ENCODE peak calls at places on chromosomes 5 and 9, in six cellular contexts. One of them, this sample, is unnamed.

GRCh38 chr5:145825751-145826180 is 9.4 kb downstream of the PRELID2 start:
- DNase-seq in NCI-H1092: peak; percentile 6
- DNase-seq in stimulated activated CD8-positive, alpha-beta memory T cell treated with anti-CD3 and anti-CD28 coated beads, Interleukin-15, amount 100 ng/mL, for 24 hours: no peak
- DNase-seq in iris pigment epithelial cell: peak; percentile 69
- DNase-seq in HT1080: peak; percentile 44
- DNase-seq in transverse colon: no peak
- DNase-seq in this sample: no peak

GRCh38 chr5:93477791-93478190 is 103.2 kb downstream of the NR2F1-AS1 start:
- DNase-seq in NCI-H1092: no peak
- DNase-seq in stimulated activated CD8-positive, alpha-beta memory T cell treated with anti-CD3 and anti-CD28 coated beads, Interleukin-15, amount 100 ng/mL, for 24 hours: no peak
- DNase-seq in iris pigment epithelial cell: no peak
- DNase-seq in HT1080: no peak
- DNase-seq in transverse colon: no peak
- DNase-seq in this sample: no peak

GRCh38 chr5:17154211-17154996 is 63.0 kb upstream of the BASP1 start:
- DNase-seq in NCI-H1092: no peak
- DNase-seq in stimulated activated CD8-positive, alpha-beta memory T cell treated with anti-CD3 and anti-CD28 coated beads, Interleukin-15, amount 100 ng/mL, for 24 hours: no peak
- DNase-seq in iris pigment epithelial cell: peak; percentile 90
- DNase-seq in HT1080: peak; percentile 89
- DNase-seq in transverse colon: no peak
- DNase-seq in this sample: no peak

GRCh38 chr5:135341696-135342095 is 57.3 kb downstream of the MACROH2A1 start:
- DNase-seq in NCI-H1092: no peak
- DNase-seq in stimulated activated CD8-positive, alpha-beta memory T cell treated with anti-CD3 and anti-CD28 coated beads, Interleukin-15, amount 100 ng/mL, for 24 hours: no peak
- DNase-seq in iris pigment epithelial cell: no peak
- DNase-seq in HT1080: no peak
- DNase-seq in transverse colon: no peak
- DNase-seq in this sample: no peak

GRCh38 chr9:101528015-101528414 is 5.6 kb upstream of the RNF20 start:
- DNase-seq in NCI-H1092: no peak
- DNase-seq in stimulated activated CD8-positive, alpha-beta memory T cell treated with anti-CD3 and anti-CD28 coated beads, Interleukin-15, amount 100 ng/mL, for 24 hours: no peak
- DNase-seq in iris pigment epithelial cell: no peak
- DNase-seq in HT1080: no peak
- DNase-seq in transverse colon: no peak
- DNase-seq in this sample: no peak

GRCh38 chr5:164237531-164237930 is 732.1 kb downstream of the MAT2B start:
- DNase-seq in NCI-H1092: no peak
- DNase-seq in stimulated activated CD8-positive, alpha-beta memory T cell treated with anti-CD3 and anti-CD28 coated beads, Interleukin-15, amount 100 ng/mL, for 24 hours: no peak
- DNase-seq in iris pigment epithelial cell: peak; percentile 29
- DNase-seq in HT1080: no peak
- DNase-seq in transverse colon: no peak
- DNase-seq in this sample: no peak

GRCh38 chr9:4069457-4070162 is 230.3 kb downstream of the GLIS3 start:
- DNase-seq in NCI-H1092: no peak
- DNase-seq in stimulated activated CD8-positive, alpha-beta memory T cell treated with anti-CD3 and anti-CD28 coated beads, Interleukin-15, amount 100 ng/mL, for 24 hours: no peak
- DNase-seq in iris pigment epithelial cell: no peak
- DNase-seq in HT1080: no peak
- DNase-seq in transverse colon: no peak
- DNase-seq in this sample: no peak

GRCh38 chr9:70013598-70014196 is 30.0 kb upstream of the MAMDC2 start:
- DNase-seq in NCI-H1092: peak; percentile 9
- DNase-seq in stimulated activated CD8-positive, alpha-beta memory T cell treated with anti-CD3 and anti-CD28 coated beads, Interleukin-15, amount 100 ng/mL, for 24 hours: no peak
- DNase-seq in iris pigment epithelial cell: peak; percentile 38
- DNase-seq in HT1080: peak; percentile 67
- DNase-seq in transverse colon: no peak
- DNase-seq in this sample: no peak

GRCh38 chr9:87554177-87554940 is 56.7 kb downstream of the DAPK1 start:
- DNase-seq in NCI-H1092: no peak
- DNase-seq in stimulated activated CD8-positive, alpha-beta memory T cell treated with anti-CD3 and anti-CD28 coated beads, Interleukin-15, amount 100 ng/mL, for 24 hours: no peak
- DNase-seq in iris pigment epithelial cell: no peak
- DNase-seq in HT1080: no peak
- DNase-seq in transverse colon: no peak
- DNase-seq in this sample: no peak

GRCh38 chr9:32783168-32783891 is at the start of gene TMEM215:
- DNase-seq in NCI-H1092: no peak
- DNase-seq in stimulated activated CD8-positive, alpha-beta memory T cell treated with anti-CD3 and anti-CD28 coated beads, Interleukin-15, amount 100 ng/mL, for 24 hours: no peak
- DNase-seq in iris pigment epithelial cell: no peak
- DNase-seq in HT1080: no peak
- DNase-seq in transverse colon: no peak
- DNase-seq in this sample: peak; percentile 41

GRCh38 chr5:105836906-105837305 is 1833.8 kb downstream of the EFNA5 start:
- DNase-seq in NCI-H1092: no peak
- DNase-seq in stimulated activated CD8-positive, alpha-beta memory T cell treated with anti-CD3 and anti-CD28 coated beads, Interleukin-15, amount 100 ng/mL, for 24 hours: no peak
- DNase-seq in iris pigment epithelial cell: no peak
- DNase-seq in HT1080: no peak
- DNase-seq in transverse colon: no peak
- DNase-seq in this sample: no peak

GRCh38 chr5:100731768-100732167 is 171.3 kb downstream of the ST8SIA4 start:
- DNase-seq in NCI-H1092: no peak
- DNase-seq in stimulated activated CD8-positive, alpha-beta memory T cell treated with anti-CD3 and anti-CD28 coated beads, Interleukin-15, amount 100 ng/mL, for 24 hours: no peak
- DNase-seq in iris pigment epithelial cell: no peak
- DNase-seq in HT1080: peak; percentile 9
- DNase-seq in transverse colon: no peak
- DNase-seq in this sample: no peak

GRCh38 chr9:99465231-99465891 is 243.3 kb downstream of the SEC61B start:
- DNase-seq in NCI-H1092: peak; percentile 76
- DNase-seq in stimulated activated CD8-positive, alpha-beta memory T cell treated with anti-CD3 and anti-CD28 coated beads, Interleukin-15, amount 100 ng/mL, for 24 hours: no peak
- DNase-seq in iris pigment epithelial cell: no peak
- DNase-seq in HT1080: no peak
- DNase-seq in transverse colon: no peak
- DNase-seq in this sample: no peak

GRCh38 chr5:83846601-83847000 is 125.9 kb upstream of the HAPLN1 start:
- DNase-seq in NCI-H1092: no peak
- DNase-seq in stimulated activated CD8-positive, alpha-beta memory T cell treated with anti-CD3 and anti-CD28 coated beads, Interleukin-15, amount 100 ng/mL, for 24 hours: no peak
- DNase-seq in iris pigment epithelial cell: no peak
- DNase-seq in HT1080: no peak
- DNase-seq in transverse colon: no peak
- DNase-seq in this sample: no peak

GRCh38 chr5:173741729-173742431 is 125.4 kb upstream of the BOD1 start:
- DNase-seq in NCI-H1092: no peak
- DNase-seq in stimulated activated CD8-positive, alpha-beta memory T cell treated with anti-CD3 and anti-CD28 coated beads, Interleukin-15, amount 100 ng/mL, for 24 hours: no peak
- DNase-seq in iris pigment epithelial cell: no peak
- DNase-seq in HT1080: no peak
- DNase-seq in transverse colon: no peak
- DNase-seq in this sample: no peak

GRCh38 chr9:128214571-128215490 is 11.7 kb downstream of the DNM1 start:
- DNase-seq in NCI-H1092: no peak
- DNase-seq in stimulated activated CD8-positive, alpha-beta memory T cell treated with anti-CD3 and anti-CD28 coated beads, Interleukin-15, amount 100 ng/mL, for 24 hours: no peak
- DNase-seq in iris pigment epithelial cell: peak; percentile 19
- DNase-seq in HT1080: peak; percentile 36
- DNase-seq in transverse colon: no peak
- DNase-seq in this sample: no peak

GRCh38 chr9:123434619-123435240 is 78.7 kb downstream of the CRB2 start:
- DNase-seq in NCI-H1092: no peak
- DNase-seq in stimulated activated CD8-positive, alpha-beta memory T cell treated with anti-CD3 and anti-CD28 coated beads, Interleukin-15, amount 100 ng/mL, for 24 hours: no peak
- DNase-seq in iris pigment epithelial cell: no peak
- DNase-seq in HT1080: peak; percentile 20
- DNase-seq in transverse colon: no peak
- DNase-seq in this sample: peak; percentile 33

GRCh38 chr5:73783823-73784222 is 157.8 kb downstream of the ARHGEF28 start:
- DNase-seq in NCI-H1092: no peak
- DNase-seq in stimulated activated CD8-positive, alpha-beta memory T cell treated with anti-CD3 and anti-CD28 coated beads, Interleukin-15, amount 100 ng/mL, for 24 hours: no peak
- DNase-seq in iris pigment epithelial cell: peak; percentile 42
- DNase-seq in HT1080: peak; percentile 11
- DNase-seq in transverse colon: no peak
- DNase-seq in this sample: no peak

GRCh38 chr9:23754551-23754950 is 71.5 kb downstream of the ELAVL2 start:
- DNase-seq in NCI-H1092: no peak
- DNase-seq in stimulated activated CD8-positive, alpha-beta memory T cell treated with anti-CD3 and anti-CD28 coated beads, Interleukin-15, amount 100 ng/mL, for 24 hours: no peak
- DNase-seq in iris pigment epithelial cell: no peak
- DNase-seq in HT1080: peak; percentile 56
- DNase-seq in transverse colon: no peak
- DNase-seq in this sample: no peak

GRCh38 chr5:35183243-35183955 is 46.9 kb downstream of the PRLR start:
- DNase-seq in NCI-H1092: no peak
- DNase-seq in stimulated activated CD8-positive, alpha-beta memory T cell treated with anti-CD3 and anti-CD28 coated beads, Interleukin-15, amount 100 ng/mL, for 24 hours: no peak
- DNase-seq in iris pigment epithelial cell: peak; percentile 60
- DNase-seq in HT1080: peak; percentile 58
- DNase-seq in transverse colon: peak; percentile 56
- DNase-seq in this sample: peak; percentile 63

GRCh38 chr9:130423272-130423671 is 21.5 kb upstream of the ASS1 start:
- DNase-seq in NCI-H1092: no peak
- DNase-seq in stimulated activated CD8-positive, alpha-beta memory T cell treated with anti-CD3 and anti-CD28 coated beads, Interleukin-15, amount 100 ng/mL, for 24 hours: no peak
- DNase-seq in iris pigment epithelial cell: no peak
- DNase-seq in HT1080: no peak
- DNase-seq in transverse colon: no peak
- DNase-seq in this sample: no peak

GRCh38 chr9:122827759-122828090 is 663 bp downstream of the PDCL start:
- DNase-seq in NCI-H1092: no peak
- DNase-seq in stimulated activated CD8-positive, alpha-beta memory T cell treated with anti-CD3 and anti-CD28 coated beads, Interleukin-15, amount 100 ng/mL, for 24 hours: no peak
- DNase-seq in iris pigment epithelial cell: peak; percentile 62
- DNase-seq in HT1080: peak; percentile 23
- DNase-seq in transverse colon: no peak
- DNase-seq in this sample: no peak

GRCh38 chr5:171588790-171589189 is 169.3 kb downstream of the FGF18 start:
- DNase-seq in NCI-H1092: no peak
- DNase-seq in stimulated activated CD8-positive, alpha-beta memory T cell treated with anti-CD3 and anti-CD28 coated beads, Interleukin-15, amount 100 ng/mL, for 24 hours: no peak
- DNase-seq in iris pigment epithelial cell: no peak
- DNase-seq in HT1080: no peak
- DNase-seq in transverse colon: no peak
- DNase-seq in this sample: no peak

GRCh38 chr5:65076251-65076869 is 307.6 kb downstream of the CWC27 start:
- DNase-seq in NCI-H1092: no peak
- DNase-seq in stimulated activated CD8-positive, alpha-beta memory T cell treated with anti-CD3 and anti-CD28 coated beads, Interleukin-15, amount 100 ng/mL, for 24 hours: no peak
- DNase-seq in iris pigment epithelial cell: peak; percentile 69
- DNase-seq in HT1080: peak; percentile 42
- DNase-seq in transverse colon: peak; percentile 17
- DNase-seq in this sample: no peak

GRCh38 chr5:140182075-140182709 is 7.2 kb downstream of the CYSTM1 start:
- DNase-seq in NCI-H1092: no peak
- DNase-seq in stimulated activated CD8-positive, alpha-beta memory T cell treated with anti-CD3 and anti-CD28 coated beads, Interleukin-15, amount 100 ng/mL, for 24 hours: no peak
- DNase-seq in iris pigment epithelial cell: peak; percentile 21
- DNase-seq in HT1080: no peak
- DNase-seq in transverse colon: peak; percentile 55
- DNase-seq in this sample: no peak

GRCh38 chr5:67262202-67262601 is 65.6 kb upstream of the CD180 start:
- DNase-seq in NCI-H1092: no peak
- DNase-seq in stimulated activated CD8-positive, alpha-beta memory T cell treated with anti-CD3 and anti-CD28 coated beads, Interleukin-15, amount 100 ng/mL, for 24 hours: no peak
- DNase-seq in iris pigment epithelial cell: no peak
- DNase-seq in HT1080: no peak
- DNase-seq in transverse colon: no peak
- DNase-seq in this sample: no peak

GRCh38 chr5:145483211-145483610 is 351.9 kb downstream of the PRELID2 start:
- DNase-seq in NCI-H1092: no peak
- DNase-seq in stimulated activated CD8-positive, alpha-beta memory T cell treated with anti-CD3 and anti-CD28 coated beads, Interleukin-15, amount 100 ng/mL, for 24 hours: no peak
- DNase-seq in iris pigment epithelial cell: peak; percentile 79
- DNase-seq in HT1080: peak; percentile 79
- DNase-seq in transverse colon: no peak
- DNase-seq in this sample: no peak

GRCh38 chr9:83622814-83623633 is at the start of gene IDNK:
- DNase-seq in NCI-H1092: peak; percentile 58
- DNase-seq in stimulated activated CD8-positive, alpha-beta memory T cell treated with anti-CD3 and anti-CD28 coated beads, Interleukin-15, amount 100 ng/mL, for 24 hours: peak; percentile 21
- DNase-seq in iris pigment epithelial cell: peak; percentile 46
- DNase-seq in HT1080: peak; percentile 68
- DNase-seq in transverse colon: peak; percentile 79
- DNase-seq in this sample: no peak

This sample was measured in H1.